ENCODE peak calls at places on chromosomes 7 and 10, in four cellular contexts. L is brain microvascular endothelial cell, U is hepatocyte, A is tibial nerve. V is an unnamed sample. For H3K36me3, the result is how much of the 10 kb centered on the place peaks cover.

GRCh38 chr7:132112111-132112510 is 464.2 kb downstream of the PLXNA4 start:
- DNase-seq in L (no peak), U (no peak), A (no peak), V (no peak)

GRCh38 chr10:123109466-123109865 is 26.3 kb upstream of the HMX3 start:
- DNase-seq in L (no peak), U (no peak), A (no peak), V (no peak)

GRCh38 chr10:9342865-9343450 is 1288.5 kb downstream of the GATA3 start:
- DNase-seq in L (peak), U (peak), A (no peak), V (peak)

GRCh38 chr10:27496137-27496536 is 8.0 kb upstream of the RAB18 start:
- DNase-seq in L (no peak), U (no peak), A (no peak), V (no peak)

GRCh38 chr7:46576950-46577349 is 655.9 kb upstream of the IGFBP3 start:
- DNase-seq in L (peak), U (no peak), A (no peak), V (no peak)

GRCh38 chr10:10520391-10521385 is 497.0 kb upstream of the CELF2 start:
- DNase-seq in L (no peak), U (no peak), A (no peak), V (no peak)

GRCh38 chr10:98371421-98371820 is 43.6 kb downstream of the PYROXD2 start:
- DNase-seq in L (no peak), U (no peak), A (no peak), V (no peak)

GRCh38 chr7:148927141-148927540 is 43.0 kb upstream of the EZH2 start:
- DNase-seq in L (no peak), U (no peak), A (no peak), V (no peak)

GRCh38 chr10:84360634-84361365 is 32.4 kb downstream of the CCSER2 start:
- DNase-seq in L (peak), U (no peak), A (no peak), V (no peak)

GRCh38 chr10:672139-672538 is 17.3 kb downstream of the DIP2C start:
- DNase-seq in L (no peak), U (no peak), A (no peak), V (no peak)

GRCh38 chr10:128727114-128727513 is 600.9 kb upstream of the MKI67 start:
- DNase-seq in L (no peak), U (no peak), A (no peak), V (no peak)

GRCh38 chr10:131974034-131974817 is 7.5 kb downstream of the BNIP3 start:
- DNase-seq in L (no peak), U (no peak), A (no peak), V (no peak)
- H3K36me3 ChIP-seq in L (under half), U (under half), A (under half), V (under half)

GRCh38 chr7:65749518-65749917 is 123.4 kb upstream of the VKORC1L1 start:
- DNase-seq in L (no peak), U (no peak), A (no peak), V (no peak)
- H3K4me3 ChIP-seq in L (no peak), U (no peak), A (no peak), V (no peak)

DNA sequence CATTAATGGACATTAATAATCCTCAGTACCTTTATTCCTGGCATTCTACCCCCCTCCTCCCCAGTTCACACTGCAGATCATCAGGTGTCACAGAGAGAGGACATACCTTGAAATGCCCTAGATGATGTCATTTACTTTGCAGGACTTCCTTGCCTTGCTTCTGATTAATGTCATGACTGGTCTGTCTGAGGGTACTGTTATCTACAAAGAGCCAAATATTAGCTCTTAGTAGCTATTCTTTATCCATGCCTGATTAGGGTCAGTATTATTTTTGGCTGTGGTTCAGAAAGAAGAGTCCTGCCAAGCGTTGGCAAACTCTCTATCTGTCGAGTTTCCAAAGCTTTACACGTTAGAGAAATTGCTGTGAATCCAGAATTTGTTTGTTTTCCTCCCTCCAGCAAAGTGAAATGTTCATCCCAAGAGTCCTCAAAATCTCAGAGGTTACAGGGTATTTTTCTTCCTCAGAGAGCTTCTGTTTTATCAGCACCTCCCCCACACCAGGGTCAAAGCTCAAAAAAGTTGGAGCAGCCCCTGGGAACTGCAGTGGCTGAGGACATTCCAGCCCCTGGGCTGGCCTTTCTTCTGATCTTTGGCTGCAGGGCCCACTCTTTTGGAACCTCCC is 12.6 kb downstream of the SCD start:
- DNase-seq in L (no peak), U (no peak), A (no peak), V (no peak)
- H3K36me3 ChIP-seq in L (half or more), U (under half), A (under half), V (under half)

DNA sequence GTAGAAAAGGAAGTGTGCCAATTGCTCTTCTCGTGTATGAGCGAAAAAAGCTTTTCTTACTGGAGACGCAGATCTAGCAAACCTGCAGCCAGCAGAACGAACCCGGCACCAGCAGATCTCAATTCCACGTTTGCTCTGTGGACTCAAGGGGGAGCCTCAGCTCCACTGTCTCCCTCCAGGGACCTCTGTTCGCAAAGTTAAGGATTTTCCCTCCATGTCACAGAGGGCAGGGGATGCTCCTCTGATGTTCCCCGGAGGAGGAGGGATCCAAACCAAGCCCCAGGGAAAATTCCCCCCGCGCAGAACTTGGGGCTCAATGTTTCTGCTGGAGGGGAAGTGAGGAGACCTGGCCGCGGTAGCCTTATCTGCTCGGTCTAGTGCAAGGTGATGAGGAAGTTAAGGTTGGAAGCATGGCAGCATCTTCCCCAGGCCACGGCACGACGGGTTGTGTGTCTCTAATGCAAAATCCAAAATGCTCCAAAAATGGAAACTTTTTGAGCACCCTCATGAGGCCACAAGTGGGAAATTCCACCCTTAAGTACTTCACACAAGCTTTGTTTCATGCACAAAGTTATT is 9.0 kb downstream of the IQCE start:
- DNase-seq in L (peak), U (peak), A (no peak), V (no peak)
- H3K4me3 ChIP-seq in L (no peak), U (no peak), A (no peak), V (no peak)

V was measured in CD8-positive, alpha-beta memory T cell.